ENCODE peak calls at places on chromosome 14, in five cellular contexts. One of them, this sample, is unnamed.

GRCh38 chr14:65336191-65336591 is 76.3 kb upstream of the FUT8 start:
- DNase-seq in cardiac muscle cell: peak
- DNase-seq in gastrocnemius medialis: no peak
- DNase-seq in PC-9: no peak
- DNase-seq in AG04450: peak
- DNase-seq in this sample: no peak

GRCh38 chr14:72686832-72687231 is 207.1 kb downstream of the DPF3 start:
- DNase-seq in cardiac muscle cell: no peak
- DNase-seq in gastrocnemius medialis: no peak
- DNase-seq in PC-9: no peak
- DNase-seq in AG04450: no peak
- DNase-seq in this sample: no peak

GRCh38 chr14:104267895-104268294 is 129.5 kb downstream of the KIF26A start:
- DNase-seq in cardiac muscle cell: no peak
- DNase-seq in gastrocnemius medialis: no peak
- DNase-seq in PC-9: no peak
- DNase-seq in AG04450: no peak
- DNase-seq in this sample: no peak

GRCh38 chr14:42475289-42475688 is 868.6 kb downstream of the LRFN5 start:
- DNase-seq in cardiac muscle cell: no peak
- DNase-seq in gastrocnemius medialis: no peak
- DNase-seq in PC-9: no peak
- DNase-seq in AG04450: no peak
- DNase-seq in this sample: no peak

GRCh38 chr14:71021347-71022014 is 114.2 kb downstream of the PCNX1 start:
- DNase-seq in cardiac muscle cell: peak
- DNase-seq in gastrocnemius medialis: no peak
- DNase-seq in PC-9: no peak
- DNase-seq in AG04450: peak
- DNase-seq in this sample: no peak

GRCh38 chr14:26820101-26820500 is 222.3 kb upstream of the NOVA1 start:
- DNase-seq in cardiac muscle cell: peak
- DNase-seq in gastrocnemius medialis: no peak
- DNase-seq in PC-9: no peak
- DNase-seq in AG04450: no peak
- DNase-seq in this sample: no peak

GRCh38 chr14:57205953-57206352 is 62.8 kb downstream of the EXOC5 start:
- DNase-seq in cardiac muscle cell: no peak
- DNase-seq in gastrocnemius medialis: no peak
- DNase-seq in PC-9: no peak
- DNase-seq in AG04450: no peak
- DNase-seq in this sample: no peak

GRCh38 chr14:85514487-85514886 is 15.5 kb upstream of the FLRT2 start:
- DNase-seq in cardiac muscle cell: no peak
- DNase-seq in gastrocnemius medialis: no peak
- DNase-seq in PC-9: no peak
- DNase-seq in AG04450: no peak
- DNase-seq in this sample: no peak

GRCh38 chr14:98901511-98902205 is 370.3 kb downstream of the BCL11B start:
- DNase-seq in cardiac muscle cell: no peak
- DNase-seq in gastrocnemius medialis: no peak
- DNase-seq in PC-9: no peak
- DNase-seq in AG04450: no peak
- DNase-seq in this sample: no peak

GRCh38 chr14:100554082-100554677 is 33.0 kb downstream of the BEGAIN start:
- DNase-seq in cardiac muscle cell: peak
- DNase-seq in gastrocnemius medialis: no peak
- DNase-seq in PC-9: peak
- DNase-seq in AG04450: no peak
- DNase-seq in this sample: peak

GRCh38 chr14:24430682-24431568 is 1.2 kb downstream of the KHNYN start:
- DNase-seq in cardiac muscle cell: peak
- DNase-seq in gastrocnemius medialis: no peak
- DNase-seq in PC-9: peak
- DNase-seq in AG04450: no peak
- DNase-seq in this sample: no peak

GRCh38 chr14:73743431-73743931 is 29.3 kb upstream of the PNMA1 start:
- DNase-seq in cardiac muscle cell: peak
- DNase-seq in gastrocnemius medialis: peak
- DNase-seq in PC-9: no peak
- DNase-seq in AG04450: no peak
- DNase-seq in this sample: peak

GRCh38 chr14:64914237-64914971 is at the start of gene CHURC1:
- DNase-seq in cardiac muscle cell: peak
- DNase-seq in gastrocnemius medialis: peak
- DNase-seq in PC-9: peak
- DNase-seq in AG04450: peak
- DNase-seq in this sample: peak

GRCh38 chr14:105582639-105583038 is 56.3 kb downstream of the TMEM121 start:
- DNase-seq in cardiac muscle cell: no peak
- DNase-seq in gastrocnemius medialis: no peak
- DNase-seq in PC-9: no peak
- DNase-seq in AG04450: no peak
- DNase-seq in this sample: peak

GRCh38 chr14:101078105-101078891 is 174.8 kb upstream of the RTL1 start:
- DNase-seq in cardiac muscle cell: no peak
- DNase-seq in gastrocnemius medialis: no peak
- DNase-seq in PC-9: no peak
- DNase-seq in AG04450: no peak
- DNase-seq in this sample: no peak

GRCh38 chr14:22820731-22821130 is 5.5 kb upstream of the SLC7A7 start:
- DNase-seq in cardiac muscle cell: peak
- DNase-seq in gastrocnemius medialis: no peak
- DNase-seq in PC-9: peak
- DNase-seq in AG04450: no peak
- DNase-seq in this sample: no peak

GRCh38 chr14:104239866-104240301 is 101.5 kb downstream of the KIF26A start:
- DNase-seq in cardiac muscle cell: no peak
- DNase-seq in gastrocnemius medialis: no peak
- DNase-seq in PC-9: no peak
- DNase-seq in AG04450: no peak
- DNase-seq in this sample: no peak

GRCh38 chr14:89422952-89423345 is 5.9 kb upstream of the FOXN3 start:
- DNase-seq in cardiac muscle cell: no peak
- DNase-seq in gastrocnemius medialis: no peak
- DNase-seq in PC-9: no peak
- DNase-seq in AG04450: no peak
- DNase-seq in this sample: no peak

GRCh38 chr14:49173765-49174373 is 412.3 kb downstream of the RPS29 start:
- DNase-seq in cardiac muscle cell: peak
- DNase-seq in gastrocnemius medialis: no peak
- DNase-seq in PC-9: peak
- DNase-seq in AG04450: peak
- DNase-seq in this sample: no peak

GRCh38 chr14:99884834-99885648 is 91.8 kb downstream of the EML1 start:
- DNase-seq in cardiac muscle cell: peak
- DNase-seq in gastrocnemius medialis: no peak
- DNase-seq in PC-9: no peak
- DNase-seq in AG04450: peak
- DNase-seq in this sample: no peak

GRCh38 chr14:71290960-71291466 is 383.8 kb downstream of the PCNX1 start:
- DNase-seq in cardiac muscle cell: peak
- DNase-seq in gastrocnemius medialis: no peak
- DNase-seq in PC-9: peak
- DNase-seq in AG04450: peak
- DNase-seq in this sample: no peak

GRCh38 chr14:26187996-26188605 is 409.7 kb downstream of the NOVA1 start:
- DNase-seq in cardiac muscle cell: peak
- DNase-seq in gastrocnemius medialis: no peak
- DNase-seq in PC-9: no peak
- DNase-seq in AG04450: no peak
- DNase-seq in this sample: no peak

GRCh38 chr14:99569725-99570541 is 34.1 kb downstream of the CCDC85C start:
- DNase-seq in cardiac muscle cell: no peak
- DNase-seq in gastrocnemius medialis: no peak
- DNase-seq in PC-9: no peak
- DNase-seq in AG04450: no peak
- DNase-seq in this sample: no peak

GRCh38 chr14:64253672-64254071 is 40.5 kb downstream of the ESR2 start:
- DNase-seq in cardiac muscle cell: peak
- DNase-seq in gastrocnemius medialis: no peak
- DNase-seq in PC-9: no peak
- DNase-seq in AG04450: peak
- DNase-seq in this sample: no peak

GRCh38 chr14:93068721-93069120 is 47.0 kb downstream of the ITPK1 start:
- DNase-seq in cardiac muscle cell: no peak
- DNase-seq in gastrocnemius medialis: no peak
- DNase-seq in PC-9: no peak
- DNase-seq in AG04450: no peak
- DNase-seq in this sample: no peak
- H3K27ac ChIP-seq in cardiac muscle cell: no peak
- H3K27ac ChIP-seq in gastrocnemius medialis: no peak
- H3K27ac ChIP-seq in PC-9: no peak
- H3K27ac ChIP-seq in AG04450: no peak
- H3K27ac ChIP-seq in this sample: no peak

GRCh38 chr14:67650694-67651093 is 23.7 kb downstream of the VTI1B start:
- DNase-seq in cardiac muscle cell: peak
- DNase-seq in gastrocnemius medialis: no peak
- DNase-seq in PC-9: no peak
- DNase-seq in AG04450: no peak
- DNase-seq in this sample: no peak
- H3K27ac ChIP-seq in cardiac muscle cell: no peak
- H3K27ac ChIP-seq in gastrocnemius medialis: peak
- H3K27ac ChIP-seq in PC-9: no peak
- H3K27ac ChIP-seq in AG04450: no peak
- H3K27ac ChIP-seq in this sample: no peak

DNA sequence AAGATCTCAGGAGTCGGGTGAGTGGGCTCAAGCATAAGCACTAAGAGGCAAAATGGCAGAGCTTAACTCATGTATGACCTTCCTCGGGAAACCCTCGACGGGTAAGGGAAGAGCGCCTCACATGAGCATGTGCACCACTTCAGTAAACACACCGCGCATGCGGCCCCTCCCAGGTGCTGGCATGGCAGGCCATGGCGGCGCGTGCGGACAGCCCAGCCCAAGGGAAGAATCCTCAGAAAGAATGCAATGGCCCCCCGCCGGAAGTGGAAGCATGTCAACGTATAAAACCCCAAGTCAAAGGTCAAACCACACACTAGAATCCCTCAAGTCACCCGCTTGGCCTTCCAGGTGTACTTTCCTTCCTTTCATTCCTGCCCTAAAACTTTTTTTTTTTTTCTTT is 6.6 kb upstream of the TNFAIP2 start:
- DNase-seq in cardiac muscle cell: no peak
- DNase-seq in gastrocnemius medialis: no peak
- DNase-seq in PC-9: peak
- DNase-seq in AG04450: no peak
- DNase-seq in this sample: no peak
- H3K27ac ChIP-seq in cardiac muscle cell: no peak
- H3K27ac ChIP-seq in gastrocnemius medialis: no peak
- H3K27ac ChIP-seq in PC-9: peak
- H3K27ac ChIP-seq in AG04450: no peak
- H3K27ac ChIP-seq in this sample: no peak

GRCh38 chr14:94392510-94392935 is 4.1 kb upstream of the SERPINA1 start:
- DNase-seq in cardiac muscle cell: peak
- DNase-seq in gastrocnemius medialis: peak
- DNase-seq in PC-9: no peak
- DNase-seq in AG04450: no peak
- DNase-seq in this sample: no peak

GRCh38 chr14:94394594-94395305 is 6.3 kb upstream of the SERPINA1 start:
- DNase-seq in cardiac muscle cell: peak
- DNase-seq in gastrocnemius medialis: peak
- DNase-seq in PC-9: no peak
- DNase-seq in AG04450: no peak
- DNase-seq in this sample: peak

GRCh38 chr14:94395306-94395899 is 7.0 kb upstream of the SERPINA1 start:
- DNase-seq in cardiac muscle cell: peak
- DNase-seq in gastrocnemius medialis: no peak
- DNase-seq in PC-9: no peak
- DNase-seq in AG04450: no peak
- DNase-seq in this sample: no peak

GRCh38 chr14:94393474-94393873 is 5.1 kb upstream of the SERPINA1 start:
- DNase-seq in cardiac muscle cell: no peak
- DNase-seq in gastrocnemius medialis: no peak
- DNase-seq in PC-9: no peak
- DNase-seq in AG04450: no peak
- DNase-seq in this sample: no peak

GRCh38 chr14:94394025-94394493 is 5.7 kb upstream of the SERPINA1 start:
- DNase-seq in cardiac muscle cell: no peak
- DNase-seq in gastrocnemius medialis: no peak
- DNase-seq in PC-9: no peak
- DNase-seq in AG04450: no peak
- DNase-seq in this sample: no peak
- H3K27ac ChIP-seq in cardiac muscle cell: no peak
- H3K27ac ChIP-seq in gastrocnemius medialis: no peak
- H3K27ac ChIP-seq in PC-9: no peak
- H3K27ac ChIP-seq in AG04450: no peak
- H3K27ac ChIP-seq in this sample: no peak

GRCh38 chr14:92985521-92985920 is 62.6 kb downstream of the CHGA start:
- DNase-seq in cardiac muscle cell: no peak
- DNase-seq in gastrocnemius medialis: no peak
- DNase-seq in PC-9: no peak
- DNase-seq in AG04450: no peak
- DNase-seq in this sample: peak
- H3K27ac ChIP-seq in cardiac muscle cell: no peak
- H3K27ac ChIP-seq in gastrocnemius medialis: no peak
- H3K27ac ChIP-seq in PC-9: no peak
- H3K27ac ChIP-seq in AG04450: no peak
- H3K27ac ChIP-seq in this sample: no peak

GRCh38 chr14:32510815-32511214 is 181.7 kb downstream of the AKAP6 start:
- DNase-seq in cardiac muscle cell: no peak
- DNase-seq in gastrocnemius medialis: no peak
- DNase-seq in PC-9: no peak
- DNase-seq in AG04450: no peak
- DNase-seq in this sample: no peak

GRCh38 chr14:32509632-32510187 is 180.6 kb downstream of the AKAP6 start:
- DNase-seq in cardiac muscle cell: peak
- DNase-seq in gastrocnemius medialis: peak
- DNase-seq in PC-9: peak
- DNase-seq in AG04450: peak
- DNase-seq in this sample: peak

GRCh38 chr14:32512348-32512747 is 183.2 kb downstream of the AKAP6 start:
- DNase-seq in cardiac muscle cell: no peak
- DNase-seq in gastrocnemius medialis: no peak
- DNase-seq in PC-9: no peak
- DNase-seq in AG04450: no peak
- DNase-seq in this sample: no peak

GRCh38 chr14:32508281-32508680 is 179.2 kb downstream of the AKAP6 start:
- DNase-seq in cardiac muscle cell: peak
- DNase-seq in gastrocnemius medialis: no peak
- DNase-seq in PC-9: no peak
- DNase-seq in AG04450: no peak
- DNase-seq in this sample: no peak

GRCh38 chr14:32507029-32507984 is 178.2 kb downstream of the AKAP6 start:
- DNase-seq in cardiac muscle cell: peak
- DNase-seq in gastrocnemius medialis: peak
- DNase-seq in PC-9: no peak
- DNase-seq in AG04450: peak
- DNase-seq in this sample: no peak
- H3K27ac ChIP-seq in cardiac muscle cell: no peak
- H3K27ac ChIP-seq in gastrocnemius medialis: peak
- H3K27ac ChIP-seq in PC-9: peak
- H3K27ac ChIP-seq in AG04450: peak
- H3K27ac ChIP-seq in this sample: peak

GRCh38 chr14:69395929-69396328 is 2.2 kb downstream of the ERH start:
- DNase-seq in cardiac muscle cell: no peak
- DNase-seq in gastrocnemius medialis: no peak
- DNase-seq in PC-9: no peak
- DNase-seq in AG04450: no peak
- DNase-seq in this sample: no peak
- H3K27ac ChIP-seq in cardiac muscle cell: no peak
- H3K27ac ChIP-seq in gastrocnemius medialis: no peak
- H3K27ac ChIP-seq in PC-9: no peak
- H3K27ac ChIP-seq in AG04450: no peak
- H3K27ac ChIP-seq in this sample: no peak